ENCODE peak calls at places on chromosome 21, in six cellular contexts. U, C, V, P, K and G are unnamed samples.

GRCh38 chr21:14755086-14755485 is 209.0 kb upstream of the SAMSN1 start:
- DNase-seq in U (no peak), C (no peak), V (no peak), P (no peak), K (no peak), G (no peak)

GRCh38 chr21:29642551-29643245 is 297.1 kb downstream of the GRIK1 start:
- DNase-seq in U (no peak), C (no peak), V (no peak), P (no peak), K (no peak), G (no peak)

GRCh38 chr21:44460441-44460755 is 5.1 kb downstream of the LRRC3 start:
- DNase-seq in U (no peak), C (no peak), V (no peak), P (no peak), K (no peak), G (no peak)

GRCh38 chr21:39184050-39184980 is 1.1 kb upstream of the PSMG1 start:
- DNase-seq in U (no peak), C (no peak), V (no peak), P (no peak), K (no peak), G (no peak)

GRCh38 chr21:45050786-45051489 is 23.4 kb upstream of the ADARB1 start:
- DNase-seq in U (no peak), C (no peak), V (no peak), P (no peak), K (no peak), G (no peak)

GRCh38 chr21:18812308-18812707 is 408.7 kb upstream of the TMPRSS15 start:
- DNase-seq in U (no peak), C (no peak), V (no peak), P (no peak), K (no peak), G (no peak)

GRCh38 chr21:39537571-39537970 is 75.2 kb upstream of the B3GALT5 start:
- DNase-seq in U (no peak), C (no peak), V (no peak), P (no peak), K (no peak), G (peak; percentile 86)

GRCh38 chr21:33125981-33126380 is 56.0 kb downstream of the OLIG1 start:
- DNase-seq in U (no peak), C (no peak), V (no peak), P (no peak), K (no peak), G (no peak)

GRCh38 chr21:36454706-36455105 is 25.2 kb downstream of the CLDN14 start:
- DNase-seq in U (no peak), C (no peak), V (no peak), P (no peak), K (no peak), G (no peak)

GRCh38 chr21:30194701-30195299 is 21.1 kb downstream of the CLDN8 start:
- DNase-seq in U (no peak), C (peak; percentile 37), V (no peak), P (peak; percentile 18), K (peak; percentile 10), G (peak; percentile 81)

GRCh38 chr21:41630249-41630648 is 122.3 kb upstream of the TMPRSS2 start:
- DNase-seq in U (peak; percentile 86), C (no peak), V (no peak), P (no peak), K (no peak), G (no peak)

GRCh38 chr21:29678616-29679015 is 261.2 kb downstream of the GRIK1 start:
- DNase-seq in U (no peak), C (no peak), V (no peak), P (no peak), K (no peak), G (no peak)

GRCh38 chr21:39441502-39442475 is 3.8 kb downstream of the LCA5L start:
- DNase-seq in U (peak; percentile 45), C (peak; percentile 67), V (no peak), P (peak; percentile 59), K (peak; percentile 45), G (peak; percentile 76)

DNA sequence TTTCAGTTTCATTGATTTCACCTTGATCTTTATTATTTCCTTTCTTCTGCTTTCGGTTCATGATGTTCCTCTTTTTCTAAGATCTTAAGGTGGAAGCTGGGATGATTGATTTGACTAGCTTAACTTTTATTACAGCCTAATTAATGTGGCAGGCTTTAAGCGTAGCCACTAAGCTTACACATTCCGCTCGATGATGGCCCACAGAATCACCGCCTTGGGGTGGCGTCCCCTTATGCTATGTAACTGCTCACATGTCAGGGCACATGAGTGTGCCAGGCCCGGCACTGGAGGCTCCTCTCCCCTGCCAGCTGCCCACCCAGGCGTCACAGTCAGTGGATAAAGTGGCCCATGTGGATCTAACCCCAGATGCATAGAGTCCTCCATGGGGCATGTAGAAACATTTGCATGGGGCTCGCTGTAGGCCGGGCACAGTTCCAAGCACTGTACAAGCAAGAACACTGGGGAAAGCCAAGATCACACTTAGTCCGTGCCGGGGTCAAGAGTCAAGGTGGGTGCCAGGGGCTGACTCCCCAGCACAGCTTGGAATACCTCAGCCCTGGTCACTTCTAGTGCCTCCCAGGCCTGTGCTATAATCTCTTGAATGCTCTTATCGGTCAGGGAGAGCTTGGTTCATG is 41.7 kb downstream of the PKNOX1 start:
- DNase-seq in U (no peak), C (no peak), V (no peak), P (peak; percentile 57), K (no peak), G (no peak)
- TF ChIP-seq REST in U (no peak), C (no peak), V (no peak), P (no peak), K (no peak), G (no peak)

GRCh38 chr21:46555225-46555617 is 49.7 kb downstream of the S100B start:
- DNase-seq in U (no peak), C (no peak), V (no peak), P (no peak), K (no peak), G (no peak)

GRCh38 chr21:46552865-46553379 is 52.0 kb downstream of the S100B start:
- DNase-seq in U (no peak), C (no peak), V (no peak), P (no peak), K (no peak), G (no peak)

GRCh38 chr21:46555678-46556077 is 49.2 kb downstream of the S100B start:
- DNase-seq in U (no peak), C (no peak), V (no peak), P (no peak), K (no peak), G (no peak)

GRCh38 chr21:46554431-46555224 is 50.3 kb downstream of the S100B start:
- DNase-seq in U (no peak), C (no peak), V (no peak), P (no peak), K (no peak), G (no peak)

DNA sequence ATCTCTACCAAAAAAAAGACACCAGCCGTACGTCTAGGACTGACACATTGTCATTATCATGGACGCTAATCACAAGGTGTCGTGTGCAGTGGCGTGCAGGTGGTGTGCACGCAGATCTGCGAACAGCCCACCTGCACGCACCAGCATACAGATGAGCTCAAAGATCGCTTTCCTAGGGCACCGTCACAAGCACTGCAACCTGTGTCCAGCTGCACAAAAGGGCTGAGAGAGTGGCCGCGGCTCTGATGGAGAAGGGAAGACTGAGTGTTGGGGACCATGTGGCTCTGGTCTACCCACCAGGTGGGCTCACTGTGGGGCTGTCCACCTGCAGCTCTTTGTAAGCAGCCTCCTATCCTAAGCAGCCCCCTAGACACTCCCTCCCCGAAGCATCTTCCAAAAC is 50.9 kb downstream of the S100B start:
- DNase-seq in U (no peak), C (no peak), V (no peak), P (no peak), K (no peak), G (no peak)
- TF ChIP-seq CTCF in U (no peak), C (no peak), V (no peak), P (no peak), K (no peak), G (no peak)

DNA sequence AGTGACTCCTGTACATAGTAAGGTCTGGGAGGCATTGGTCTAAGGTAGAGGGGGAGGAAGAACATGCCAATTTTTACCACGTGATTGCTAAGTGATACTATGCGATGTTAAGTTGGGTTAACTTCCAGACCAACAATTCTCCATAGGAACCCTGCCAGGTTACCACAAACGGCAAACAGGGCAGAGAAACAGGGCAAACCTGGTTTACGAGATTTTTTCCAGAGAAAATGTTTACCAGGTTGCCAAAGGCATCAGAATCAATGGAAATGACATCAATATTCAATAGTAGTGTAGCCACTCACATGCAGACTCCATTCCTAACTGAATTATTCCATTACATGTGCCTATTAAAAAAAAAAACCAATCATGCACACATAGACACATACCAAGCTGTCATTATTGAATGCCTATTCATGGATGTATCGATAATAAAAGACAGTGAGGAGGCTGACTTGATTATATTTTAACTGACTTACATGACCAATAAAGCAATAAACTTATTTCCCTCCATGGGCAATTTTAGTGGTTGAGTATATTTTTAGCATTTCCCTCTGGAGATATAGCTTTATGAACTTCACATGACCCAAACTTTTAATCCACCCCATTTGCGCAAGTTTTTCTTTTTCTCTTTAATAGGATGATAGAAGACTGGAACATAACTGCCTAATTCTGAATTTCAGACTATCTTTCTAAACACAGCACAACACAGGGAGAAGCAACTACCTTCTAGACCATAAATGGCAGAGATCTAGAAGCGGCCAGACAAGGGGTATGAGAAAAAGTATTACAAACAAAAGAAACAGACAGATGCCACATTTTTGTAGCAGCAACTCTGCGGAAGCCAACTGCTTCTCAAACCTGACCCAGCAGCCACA is 40.6 kb upstream of the KCNE1 start:
- DNase-seq in U (no peak), C (no peak), V (no peak), P (no peak), K (no peak), G (no peak)
- H2AFZ ChIP-seq in U (no peak overlapping the region), C (no peak overlapping the region), V (no peak overlapping the region), P (peak overlapping the region; percentile 80), K (no peak overlapping the region), G (no peak overlapping the region)

GRCh38 chr21:16193758-16194606 is 464.2 kb downstream of the USP25 start:
- DNase-seq in U (no peak), C (no peak), V (no peak), P (no peak), K (no peak), G (peak; percentile 77)
- TF ChIP-seq REST in U (no peak), C (no peak), V (no peak), P (no peak), K (no peak), G (no peak)

GRCh38 chr21:31622397-31622796 is 37.1 kb upstream of the SOD1 start:
- DNase-seq in U (no peak), C (no peak), V (no peak), P (no peak), K (no peak), G (no peak)
- TF ChIP-seq CTCF in U (no peak), C (no peak), V (no peak), P (no peak), K (no peak), G (no peak)

GRCh38 chr21:16086936-16087335 is 357.2 kb downstream of the USP25 start:
- DNase-seq in U (no peak), C (no peak), V (no peak), P (no peak), K (no peak), G (no peak)
- H2AFZ ChIP-seq in U (no peak overlapping the region), C (no peak overlapping the region), V (no peak overlapping the region), P (no peak overlapping the region), K (no peak overlapping the region), G (no peak overlapping the region)